ENCODE peak calls at places on chromosomes 1 and 21, in four cellular contexts. One of them, this sample, is unnamed.

GRCh38 chr1:72777918-72778317 is 495.6 kb upstream of the NEGR1 start:
- DNase-seq in stomach: no peak
- DNase-seq in AG04450: no peak
- DNase-seq in tibial artery: no peak
- DNase-seq in this sample: no peak

GRCh38 chr21:31180256-31181088 is 142.2 kb upstream of the KRTAP19-8 start:
- DNase-seq in stomach: no peak
- DNase-seq in AG04450: no peak
- DNase-seq in tibial artery: no peak
- DNase-seq in this sample: no peak

GRCh38 chr1:115429242-115429641 is 91.2 kb upstream of the NGF start:
- DNase-seq in tibial artery: no peak
- DNase-seq in AG04450: no peak
- DNase-seq in stomach: no peak
- DNase-seq in this sample: no peak

GRCh38 chr1:182141040-182141439 is 79.5 kb upstream of the ZNF648 start:
- DNase-seq in tibial artery: no peak
- DNase-seq in stomach: no peak
- DNase-seq in AG04450: no peak
- DNase-seq in this sample: no peak

GRCh38 chr1:157969693-157970485 is 23.6 kb upstream of the KIRREL1 start:
- DNase-seq in stomach: no peak
- DNase-seq in tibial artery: no peak
- DNase-seq in AG04450: peak
- DNase-seq in this sample: no peak

GRCh38 chr1:17045623-17046022 is 8.2 kb downstream of the SDHB start:
- DNase-seq in tibial artery: no peak
- DNase-seq in stomach: no peak
- DNase-seq in AG04450: no peak
- DNase-seq in this sample: no peak

GRCh38 chr1:204549313-204549712 is 33.1 kb downstream of the MDM4 start:
- DNase-seq in AG04450: no peak
- DNase-seq in stomach: no peak
- DNase-seq in tibial artery: no peak
- DNase-seq in this sample: no peak

GRCh38 chr1:77446841-77447555 is 165.2 kb downstream of the AK5 start:
- DNase-seq in AG04450: no peak
- DNase-seq in stomach: no peak
- DNase-seq in tibial artery: no peak
- DNase-seq in this sample: no peak

GRCh38 chr1:202016022-202016624 is 5.7 kb downstream of the ELF3 start:
- DNase-seq in tibial artery: no peak
- DNase-seq in AG04450: peak
- DNase-seq in stomach: peak
- DNase-seq in this sample: no peak

GRCh38 chr21:42424848-42425602 is 21.3 kb downstream of the UBASH3A start:
- DNase-seq in AG04450: no peak
- DNase-seq in stomach: no peak
- DNase-seq in tibial artery: no peak
- DNase-seq in this sample: no peak

GRCh38 chr21:42425603-42425985 is 21.9 kb downstream of the UBASH3A start:
- DNase-seq in stomach: no peak
- DNase-seq in AG04450: no peak
- DNase-seq in tibial artery: no peak
- DNase-seq in this sample: no peak

GRCh38 chr21:42427809-42428419 is 24.2 kb downstream of the UBASH3A start:
- DNase-seq in AG04450: no peak
- DNase-seq in stomach: no peak
- DNase-seq in tibial artery: peak
- DNase-seq in this sample: no peak

GRCh38 chr21:42426876-42427480 is 23.3 kb downstream of the UBASH3A start:
- DNase-seq in tibial artery: no peak
- DNase-seq in AG04450: no peak
- DNase-seq in stomach: no peak
- DNase-seq in this sample: no peak

GRCh38 chr21:42426424-42426823 is 22.7 kb downstream of the UBASH3A start:
- DNase-seq in AG04450: no peak
- DNase-seq in tibial artery: no peak
- DNase-seq in stomach: no peak
- DNase-seq in this sample: no peak
- H3K27ac ChIP-seq in AG04450: no peak
- H3K27ac ChIP-seq in tibial artery: no peak
- H3K27ac ChIP-seq in stomach: no peak
- H3K27ac ChIP-seq in this sample: no peak

GRCh38 chr1:95071539-95071938 is 1.2 kb downstream of the ALG14 start:
- DNase-seq in tibial artery: no peak
- DNase-seq in AG04450: no peak
- DNase-seq in stomach: no peak
- DNase-seq in this sample: no peak
- H3K4me3 ChIP-seq in tibial artery: peak
- H3K4me3 ChIP-seq in AG04450: no peak
- H3K4me3 ChIP-seq in stomach: peak
- H3K4me3 ChIP-seq in this sample: no peak

DNA sequence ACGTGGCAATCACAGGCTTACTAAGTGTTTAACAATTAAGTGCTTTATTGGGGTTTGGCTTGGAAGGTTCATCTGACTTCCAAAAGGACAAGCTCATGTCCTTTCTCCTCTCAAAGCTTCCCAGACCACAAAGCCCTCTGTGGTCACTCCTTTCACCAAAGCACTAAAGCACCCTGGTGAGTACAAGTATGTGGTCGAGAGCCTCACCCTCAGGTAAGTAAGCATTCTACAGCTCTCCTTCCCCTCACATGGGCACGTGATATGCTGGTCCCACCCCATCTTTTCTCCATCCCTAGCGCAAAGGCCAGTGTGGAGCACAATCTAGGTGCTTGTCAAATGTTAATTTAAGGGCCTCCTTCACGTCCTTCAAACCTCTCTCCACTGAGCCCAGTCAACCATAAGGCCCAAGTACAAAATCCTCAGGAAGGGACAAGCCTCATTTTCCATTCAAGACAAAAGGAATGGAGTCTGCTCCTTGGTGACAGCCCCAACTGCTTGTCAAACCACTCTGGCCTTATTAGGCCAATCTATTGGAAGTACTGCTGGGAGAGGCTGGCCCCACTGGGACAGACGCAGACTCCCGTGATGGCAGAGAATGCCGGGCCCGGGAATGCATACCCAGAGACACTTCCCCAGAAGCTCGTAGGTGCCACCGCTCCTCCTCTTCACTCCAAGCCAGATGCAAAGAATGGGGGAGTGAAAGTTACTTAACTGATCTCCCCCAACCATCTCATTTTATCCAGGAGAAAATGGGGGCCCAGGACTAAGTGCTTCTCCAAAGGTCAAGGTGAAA is 7.8 kb downstream of the STMN1 start:
- DNase-seq in stomach: no peak
- DNase-seq in tibial artery: peak
- DNase-seq in AG04450: no peak
- DNase-seq in this sample: no peak
- TF ChIP-seq CTCF in stomach: no peak
- TF ChIP-seq CTCF in tibial artery: no peak
- TF ChIP-seq CTCF in AG04450: no peak
- TF ChIP-seq CTCF in this sample: no peak

DNA sequence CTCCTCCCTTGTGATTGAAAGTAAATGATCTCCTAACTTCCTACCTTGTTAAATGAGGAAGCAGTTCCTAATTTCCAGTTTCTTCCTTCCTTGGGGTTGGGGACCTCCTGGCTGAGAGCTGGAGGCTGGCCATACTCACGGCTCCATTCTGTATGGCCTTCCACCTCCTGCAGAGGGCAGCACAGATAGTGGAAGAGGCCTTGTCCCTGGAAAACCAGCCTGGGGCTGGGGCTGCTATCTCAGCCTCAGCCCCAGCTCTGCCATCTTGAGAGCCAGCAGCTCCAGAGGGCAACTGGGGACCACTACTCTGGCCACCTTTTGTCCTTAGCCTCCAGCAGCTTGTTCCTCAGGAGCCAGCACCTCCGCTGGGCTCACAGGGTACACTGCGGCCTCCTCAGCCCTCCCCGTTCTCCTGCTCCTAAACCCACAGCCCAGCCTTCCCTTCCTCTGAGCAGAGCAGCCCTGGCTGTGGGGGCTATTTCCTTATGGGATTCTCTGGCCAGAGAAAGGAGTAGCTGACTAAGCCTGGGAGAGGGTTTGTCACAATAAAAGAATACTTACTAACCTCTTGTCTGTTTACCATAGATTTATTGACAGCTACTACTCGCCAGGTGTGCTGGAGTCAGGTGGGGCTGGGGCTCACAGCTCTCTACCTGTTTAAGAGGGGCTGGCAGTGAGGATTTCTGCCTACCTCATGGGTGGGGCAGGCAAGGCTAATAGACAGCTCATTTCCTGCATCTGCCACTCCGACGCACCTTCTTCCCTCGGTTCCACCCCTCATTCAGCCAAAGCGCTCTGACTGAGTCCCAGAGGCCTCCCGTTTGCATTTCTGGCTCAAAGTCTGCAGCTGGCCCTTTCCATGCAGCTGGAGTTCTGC is 6.3 kb downstream of the TMEM234 start:
- DNase-seq in tibial artery: no peak
- DNase-seq in AG04450: no peak
- DNase-seq in stomach: peak
- DNase-seq in this sample: no peak
- H3K27ac ChIP-seq in tibial artery: no peak
- H3K27ac ChIP-seq in AG04450: no peak
- H3K27ac ChIP-seq in stomach: no peak
- H3K27ac ChIP-seq in this sample: no peak

GRCh38 chr1:226111109-226111864 is 48.8 kb downstream of the H3-3A start:
- DNase-seq in stomach: no peak
- DNase-seq in AG04450: no peak
- DNase-seq in tibial artery: no peak
- DNase-seq in this sample: no peak
- H3K4me3 ChIP-seq in stomach: peak
- H3K4me3 ChIP-seq in AG04450: peak
- H3K4me3 ChIP-seq in tibial artery: peak
- H3K4me3 ChIP-seq in this sample: peak

GRCh38 chr1:119711804-119712341 is at the start of gene PHGDH:
- DNase-seq in tibial artery: peak
- DNase-seq in stomach: peak
- DNase-seq in AG04450: peak
- DNase-seq in this sample: peak
- TF ChIP-seq CTCF in tibial artery: no peak
- TF ChIP-seq CTCF in stomach: no peak
- TF ChIP-seq CTCF in AG04450: no peak
- TF ChIP-seq CTCF in this sample: no peak

GRCh38 chr1:208055535-208055934 is 144.6 kb upstream of the CD34 start:
- DNase-seq in AG04450: no peak
- DNase-seq in tibial artery: no peak
- DNase-seq in stomach: no peak
- DNase-seq in this sample: no peak
- H3K27ac ChIP-seq in AG04450: no peak
- H3K27ac ChIP-seq in tibial artery: no peak
- H3K27ac ChIP-seq in stomach: no peak
- H3K27ac ChIP-seq in this sample: no peak

GRCh38 chr1:6962390-6962955 is 177.2 kb downstream of the CAMTA1 start:
- DNase-seq in AG04450: no peak
- DNase-seq in tibial artery: no peak
- DNase-seq in stomach: peak
- DNase-seq in this sample: peak
- H3K4me3 ChIP-seq in AG04450: no peak
- H3K4me3 ChIP-seq in tibial artery: no peak
- H3K4me3 ChIP-seq in stomach: peak
- H3K4me3 ChIP-seq in this sample: peak

GRCh38 chr1:8355439-8356255 is 37.7 kb downstream of the SLC45A1 start:
- DNase-seq in tibial artery: no peak
- DNase-seq in AG04450: no peak
- DNase-seq in stomach: no peak
- DNase-seq in this sample: no peak

GRCh38 chr1:8354038-8354437 is 36.1 kb downstream of the SLC45A1 start:
- DNase-seq in AG04450: no peak
- DNase-seq in stomach: no peak
- DNase-seq in tibial artery: no peak
- DNase-seq in this sample: no peak

GRCh38 chr1:8357329-8358101 is 39.6 kb downstream of the SLC45A1 start:
- DNase-seq in AG04450: no peak
- DNase-seq in tibial artery: no peak
- DNase-seq in stomach: no peak
- DNase-seq in this sample: no peak

GRCh38 chr1:8358241-8358896 is 40.5 kb downstream of the SLC45A1 start:
- DNase-seq in tibial artery: peak
- DNase-seq in stomach: no peak
- DNase-seq in AG04450: no peak
- DNase-seq in this sample: no peak

GRCh38 chr1:8356256-8357209 is 38.6 kb downstream of the SLC45A1 start:
- DNase-seq in stomach: no peak
- DNase-seq in AG04450: no peak
- DNase-seq in tibial artery: no peak
- DNase-seq in this sample: no peak
- TF ChIP-seq CTCF in stomach: no peak
- TF ChIP-seq CTCF in AG04450: no peak
- TF ChIP-seq CTCF in tibial artery: no peak
- TF ChIP-seq CTCF in this sample: no peak